ENCODE peak calls at places on chromosome 6, in six cellular contexts. Q is tibial nerve, G is transverse colon, Y is thyroid gland, K is heart left ventricle, N is esophagus squamous epithelium. J is an unnamed sample.

GRCh38 chr6:49087372-49087771 is 375.7 kb downstream of the MMUT start:
- DNase-seq in N (no peak), Q (no peak), G (no peak), Y (no peak), K (no peak), J (no peak)

GRCh38 chr6:4129446-4129845 is 5.9 kb downstream of the ECI2 start:
- DNase-seq in Q (no peak), G (no peak), Y (no peak), K (no peak), N (no peak), J (no peak)

GRCh38 chr6:125046107-125046925 is 84.1 kb downstream of the RNF217 start:
- DNase-seq in Y (no peak), K (no peak), N (no peak), Q (no peak), G (no peak), J (no peak)

GRCh38 chr6:119218548-119218947 is 131.0 kb downstream of the MAN1A1 start:
- DNase-seq in K (no peak), Y (no peak), G (no peak), N (no peak), Q (no peak), J (no peak)

GRCh38 chr6:74936886-74937285 is 269.0 kb downstream of the COL12A1 start:
- DNase-seq in K (no peak), Q (no peak), G (no peak), Y (no peak), N (no peak), J (no peak)

GRCh38 chr6:89888138-89888514 is 6.1 kb upstream of the GJA10 start:
- DNase-seq in K (no peak), G (no peak), Y (no peak), Q (no peak), N (no peak), J (no peak)

GRCh38 chr6:155528982-155529453 is 73.4 kb upstream of the NOX3 start:
- DNase-seq in K (no peak), Q (no peak), Y (no peak), N (no peak), G (no peak), J (no peak)

GRCh38 chr6:70843328-70843918 is 113.4 kb downstream of the B3GAT2 start:
- DNase-seq in Y (no peak), K (no peak), N (no peak), Q (no peak), G (no peak), J (no peak)

GRCh38 chr6:104958720-104959452 is 2.0 kb downstream of the LIN28B start:
- DNase-seq in N (no peak), K (no peak), Y (no peak), Q (no peak), G (no peak), J (no peak)

GRCh38 chr6:43901330-43902230 is 131.6 kb downstream of the VEGFA start:
- DNase-seq in G (no peak), Y (no peak), N (no peak), Q (no peak), K (no peak), J (peak; percentile 47)

DNA sequence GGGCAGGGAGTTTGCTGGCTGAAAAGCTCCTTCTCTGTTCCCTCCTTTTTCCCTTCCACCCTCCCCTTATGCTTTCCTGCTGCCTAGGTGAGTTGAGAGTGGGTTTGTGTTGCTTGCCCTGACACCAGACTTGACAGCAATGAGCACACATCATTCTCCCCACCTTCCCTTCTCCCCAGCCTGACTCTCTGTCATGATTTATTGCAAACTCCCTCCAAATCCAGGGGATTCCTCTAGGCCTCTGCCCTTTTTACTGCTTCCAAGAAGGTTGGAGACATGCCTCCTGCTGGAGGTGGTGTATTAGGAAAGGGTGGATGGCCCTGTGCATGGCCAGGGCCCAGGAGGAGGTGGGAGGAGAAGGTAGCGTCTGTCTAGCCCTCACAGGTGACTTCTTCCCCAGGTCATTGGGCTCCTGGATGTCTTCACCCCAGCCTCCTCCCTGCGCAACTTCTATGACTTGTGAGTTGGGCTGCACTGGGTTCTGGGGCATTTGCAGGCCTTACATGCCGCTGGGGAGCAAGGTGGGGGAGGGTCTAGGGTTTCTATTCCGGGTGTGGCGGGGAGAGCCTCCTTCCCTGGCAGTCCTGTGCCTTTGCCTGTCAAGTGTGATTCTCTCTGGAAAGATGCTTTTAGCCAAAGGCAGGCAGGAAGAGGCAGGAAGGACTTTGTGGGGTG is 2.0 kb downstream of the MAPK13 start:
- DNase-seq in G (no peak), Y (no peak), K (no peak), N (no peak), Q (no peak), J (no peak)
- H3K4me3 ChIP-seq in G (peak overlapping the region; percentile 56), Y (no peak overlapping the region), K (no peak overlapping the region), N (peak overlapping the region; percentile 76), Q (no peak overlapping the region), J (no peak overlapping the region)

GRCh38 chr6:106749611-106750010 is 120.2 kb downstream of the QRSL1 start:
- DNase-seq in Y (no peak), G (no peak), K (no peak), Q (no peak), N (no peak), J (no peak)

GRCh38 chr6:106752641-106753040 is 123.3 kb downstream of the QRSL1 start:
- DNase-seq in G (no peak), Y (no peak), N (no peak), K (no peak), Q (no peak), J (no peak)

GRCh38 chr6:106750146-106750900 is 120.9 kb downstream of the QRSL1 start:
- DNase-seq in K (no peak), N (no peak), Q (no peak), G (no peak), Y (no peak), J (no peak)

GRCh38 chr6:106754215-106754614 is 124.8 kb downstream of the QRSL1 start:
- DNase-seq in K (no peak), Q (no peak), Y (no peak), N (no peak), G (no peak), J (no peak)

GRCh38 chr6:106751501-106752252 is 122.3 kb downstream of the QRSL1 start:
- DNase-seq in G (peak; percentile 51), Q (no peak), N (no peak), K (no peak), Y (peak; percentile 70), J (no peak)
- TF ChIP-seq POLR2A in G (no peak), Q (no peak), N (no peak), K (no peak), Y (no peak), J (no peak)

DNA sequence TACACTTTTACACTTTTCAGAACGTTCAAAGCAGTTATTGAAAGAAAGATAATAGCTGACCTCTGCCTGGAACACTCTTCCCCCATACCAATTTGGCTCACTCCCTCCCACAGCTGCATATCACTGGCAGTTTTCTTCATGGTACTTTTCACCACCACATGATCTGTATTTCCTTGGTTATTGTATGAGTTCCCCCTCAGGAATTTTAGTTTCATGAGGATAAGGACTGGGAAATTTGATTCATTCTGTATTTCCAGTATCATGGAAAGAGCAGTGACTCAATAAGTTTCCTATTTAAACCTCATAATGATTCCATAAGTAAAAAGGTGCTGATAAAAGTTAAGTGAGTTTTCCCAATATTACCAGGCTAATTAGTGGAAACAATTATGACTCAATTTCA is 16.0 kb downstream of the HTR1B start:
- DNase-seq in Q (no peak), K (no peak), Y (no peak), G (no peak), N (no peak), J (no peak)
- H3K27ac ChIP-seq in Q (no peak overlapping the region), K (no peak overlapping the region), Y (no peak overlapping the region), G (no peak overlapping the region), N (no peak overlapping the region), J (no peak overlapping the region)

DNA sequence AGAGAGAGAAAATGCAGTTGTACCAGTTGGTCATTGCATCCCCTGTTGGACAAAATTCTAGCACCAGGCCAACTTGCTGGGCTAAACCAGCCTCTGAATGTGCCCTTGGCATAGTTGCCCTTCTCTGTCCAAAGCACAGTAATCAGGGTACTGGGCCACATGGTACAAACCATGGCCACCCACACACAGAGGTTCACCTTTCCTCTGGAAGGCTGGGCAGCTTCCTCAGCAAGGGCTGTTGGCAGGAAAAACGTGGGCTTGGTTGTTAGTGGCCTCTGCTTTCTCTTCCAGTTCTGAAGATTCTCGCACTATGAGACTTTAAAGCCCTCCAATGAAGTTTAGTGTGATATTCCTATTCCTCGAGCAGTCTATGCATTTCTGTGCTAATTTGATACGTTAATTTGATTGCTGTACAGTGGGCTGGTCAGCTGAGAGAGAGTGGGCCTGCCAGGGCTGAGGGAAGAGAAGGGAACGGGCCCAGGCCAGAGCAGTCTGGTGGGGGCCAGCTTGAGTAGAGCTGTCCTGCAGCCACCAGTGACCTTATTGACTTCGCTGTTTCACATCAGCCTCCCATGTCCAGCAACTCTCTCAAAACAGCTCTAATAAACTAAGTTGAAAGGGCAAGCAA is 592 bp downstream of the DDO start:
- DNase-seq in Y (no peak), N (no peak), K (peak; percentile 43), G (no peak), Q (no peak), J (no peak)
- H3K4me3 ChIP-seq in Y (no peak overlapping the region), N (peak overlapping the region; percentile 36), K (no peak overlapping the region), G (peak overlapping the region; percentile 10), Q (peak overlapping the region; percentile 0), J (peak overlapping the region; percentile 27)

GRCh38 chr6:32659856-32660595 is 6.4 kb downstream of the HLA-DQB1 start:
- DNase-seq in G (no peak), Y (no peak), Q (no peak), K (peak; percentile 34), N (no peak), J (no peak)
- TF ChIP-seq POLR2A in G (no peak), Y (no peak), Q (no peak), K (no peak), N (no peak), J (no peak)

J was measured in uterus.